ENCODE peak calls at places on chromosomes 7 and 10, in nine cellular contexts. Q is thoracic aorta, R is psoas muscle, G is neural crest cell, X is GM12878, H is AG10803, F is GM13976, L is IMR-90, J is HL-60. W is an unnamed sample.

GRCh38 chr7:80133361-80134104 is 1.1 kb upstream of the GNAI1 start:
- DNase-seq in Q (no peak), R (no peak), G (no peak), X (no peak), H (peak; percentile 39), F (no peak), L (peak; percentile 50), J (no peak), W (no peak)

GRCh38 chr10:57880441-57881301 is 387.0 kb downstream of the IPMK start:
- DNase-seq in Q (no peak), R (no peak), G (no peak), X (no peak), H (no peak), F (no peak), L (no peak), J (no peak), W (no peak)

GRCh38 chr10:132711618-132712051 is 74.3 kb downstream of the NKX6-2 start:
- DNase-seq in Q (no peak), R (peak; percentile 19), G (no peak), X (no peak), H (no peak), F (no peak), L (no peak), J (no peak), W (no peak)

GRCh38 chr10:78747366-78747955 is 321.3 kb upstream of the ZMIZ1 start:
- DNase-seq in Q (no peak), R (no peak), G (no peak), X (no peak), H (no peak), F (no peak), L (no peak), J (no peak), W (no peak)

GRCh38 chr10:132062641-132063390 is 2.9 kb upstream of the JAKMIP3 start:
- DNase-seq in Q (no peak), R (no peak), G (no peak), X (no peak), H (no peak), F (no peak), L (no peak), J (no peak), W (no peak)

GRCh38 chr10:6283632-6284031 is 80.9 kb downstream of the PFKFB3 start:
- DNase-seq in Q (no peak), R (no peak), G (no peak), X (no peak), H (no peak), F (no peak), L (no peak), J (no peak), W (no peak)

GRCh38 chr10:71998840-71999194 is 34.6 kb downstream of the CHST3 start:
- DNase-seq in Q (no peak), R (peak; percentile 85), G (no peak), X (no peak), H (peak; percentile 69), F (no peak), L (peak; percentile 75), J (no peak), W (no peak)

GRCh38 chr10:29345893-29346175 is 57.0 kb downstream of the LYZL1 start:
- DNase-seq in Q (no peak), R (no peak), G (no peak), X (no peak), H (no peak), F (no peak), L (no peak), J (no peak), W (no peak)

GRCh38 chr7:144869072-144869471 is 33.2 kb upstream of the TPK1 start:
- DNase-seq in Q (no peak), R (no peak), G (no peak), X (no peak), H (no peak), F (no peak), L (no peak), J (no peak), W (no peak)

GRCh38 chr7:13903997-13904396 is 85.5 kb downstream of the ETV1 start:
- DNase-seq in Q (no peak), R (no peak), G (no peak), X (no peak), H (peak; percentile 84), F (no peak), L (peak; percentile 51), J (no peak), W (no peak)

GRCh38 chr7:94223375-94224084 is 171.2 kb upstream of the COL1A2 start:
- DNase-seq in Q (no peak), R (no peak), G (peak; percentile 17), X (no peak), H (peak; percentile 50), F (no peak), L (peak; percentile 69), J (no peak), W (no peak)

GRCh38 chr10:72261323-72262018 is 12.3 kb upstream of the DDIT4 start:
- DNase-seq in Q (no peak), R (no peak), G (no peak), X (peak; percentile 90), H (no peak), F (peak; percentile 78), L (no peak), J (no peak), W (peak; percentile 72)

GRCh38 chr10:44986670-44987069 is 8.1 kb upstream of the DEPP1 start:
- DNase-seq in Q (no peak), R (no peak), G (no peak), X (no peak), H (no peak), F (no peak), L (peak; percentile 64), J (no peak), W (no peak)

GRCh38 chr10:129710510-129710847 is 243.4 kb downstream of the MGMT start:
- DNase-seq in Q (no peak), R (no peak), G (no peak), X (no peak), H (no peak), F (no peak), L (no peak), J (no peak), W (no peak)

GRCh38 chr10:101941871-101942270 is 98.3 kb upstream of the KCNIP2 start:
- DNase-seq in Q (no peak), R (no peak), G (no peak), X (no peak), H (peak; percentile 43), F (no peak), L (peak; percentile 59), J (no peak), W (no peak)

GRCh38 chr7:129375221-129375938 is 58.9 kb upstream of the STRIP2 start:
- DNase-seq in Q (no peak), R (no peak), G (no peak), X (no peak), H (no peak), F (no peak), L (no peak), J (no peak), W (no peak)

GRCh38 chr7:129376778-129377700 is 57.2 kb upstream of the STRIP2 start:
- DNase-seq in Q (no peak), R (no peak), G (no peak), X (no peak), H (peak; percentile 44), F (peak; percentile 37), L (peak; percentile 65), J (peak; percentile 41), W (no peak)

GRCh38 chr7:129370812-129371211 is 63.4 kb upstream of the STRIP2 start:
- DNase-seq in Q (no peak), R (no peak), G (no peak), X (no peak), H (no peak), F (no peak), L (peak; percentile 26), J (no peak), W (no peak)

GRCh38 chr7:129373651-129374428 is 60.4 kb upstream of the STRIP2 start:
- DNase-seq in Q (no peak), R (no peak), G (no peak), X (no peak), H (no peak), F (no peak), L (no peak), J (no peak), W (no peak)

GRCh38 chr7:129376076-129376777 is 58.0 kb upstream of the STRIP2 start:
- DNase-seq in Q (no peak), R (no peak), G (peak; percentile 26), X (no peak), H (peak; percentile 15), F (peak; percentile 55), L (peak; percentile 43), J (no peak), W (peak; percentile 50)
- TF ChIP-seq CTCF in Q (no peak), R (peak; percentile 32), G (peak; percentile 68), X (peak; percentile 74), H (peak; percentile 57), F (peak; percentile 53), L (peak; percentile 47), J (peak; percentile 7), W (peak; percentile 76)

GRCh38 chr7:30019387-30019786 is 7.1 kb downstream of the FKBP14 start:
- DNase-seq in Q (no peak), R (no peak), G (no peak), X (no peak), H (no peak), F (no peak), L (no peak), J (no peak), W (no peak)
- TF ChIP-seq CTCF in Q (no peak), R (no peak), G (no peak), X (peak; percentile 6), H (peak; percentile 38), F (no peak), L (peak; percentile 20), J (no peak), W (no peak)

GRCh38 chr7:159030490-159031134 is 114.1 kb downstream of the VIPR2 start:
- DNase-seq in Q (no peak), R (peak; percentile 84), G (peak; percentile 61), X (no peak), H (no peak), F (peak; percentile 65), L (no peak), J (no peak), W (no peak)
- TF ChIP-seq CTCF in Q (peak; percentile 61), R (peak; percentile 46), G (peak; percentile 62), X (no peak), H (no peak), F (no peak), L (no peak), J (no peak), W (no peak)

GRCh38 chr10:89702121-89702480 is 711 bp downstream of the KIF20B start:
- DNase-seq in Q (no peak), R (no peak), G (no peak), X (peak; percentile 21), H (no peak), F (peak; percentile 18), L (peak; percentile 5), J (no peak), W (peak; percentile 5)

GRCh38 chr10:89699581-89700064 is 1.8 kb upstream of the KIF20B start:
- DNase-seq in Q (no peak), R (no peak), G (no peak), X (no peak), H (peak; percentile 34), F (no peak), L (no peak), J (peak; percentile 29), W (no peak)

GRCh38 chr10:89697946-89698345 is 3.4 kb upstream of the KIF20B start:
- DNase-seq in Q (no peak), R (no peak), G (no peak), X (no peak), H (no peak), F (no peak), L (no peak), J (no peak), W (no peak)

GRCh38 chr10:89700914-89701237 is 514 bp upstream of the KIF20B start:
- DNase-seq in Q (no peak), R (no peak), G (no peak), X (no peak), H (no peak), F (peak; percentile 20), L (no peak), J (no peak), W (no peak)

GRCh38 chr10:89701238-89702120 is at the start of gene KIF20B:
- DNase-seq in Q (peak; percentile 78), R (peak; percentile 97), G (peak; percentile 90), X (peak; percentile 88), H (peak; percentile 95), F (peak; percentile 95), L (peak; percentile 95), J (peak; percentile 86), W (peak; percentile 95)
- TF ChIP-seq CTCF in Q (peak; percentile 32), R (peak; percentile 57), G (peak; percentile 55), X (peak; percentile 23), H (peak; percentile 36), F (peak; percentile 43), L (peak; percentile 54), J (no peak), W (no peak)

W was measured in GM12864.